ENCODE peak calls at places on chromosomes 2 and 18, in five cellular contexts. M is H1, R is HepG2, J is GM12878, B is K562. Z is an unnamed sample.

GRCh38 chr2:74072542-74072941 is 75.2 kb downstream of the BOLA3 start:
- DNase-seq in M (no peak), R (no peak), J (no peak), B (no peak), Z (no peak)

GRCh38 chr2:235641333-235641732 is 147.5 kb downstream of the AGAP1 start:
- DNase-seq in M (no peak), R (no peak), J (no peak), B (no peak), Z (no peak)

GRCh38 chr2:171678619-171679018 is 8.7 kb upstream of the DYNC1I2 start:
- DNase-seq in M (no peak), R (no peak), J (no peak), B (no peak), Z (no peak)

GRCh38 chr18:34796013-34796657 is 86.0 kb downstream of the DTNA start:
- DNase-seq in M (no peak), R (no peak), J (no peak), B (no peak), Z (no peak)

GRCh38 chr2:171564463-171564862 is 42.2 kb downstream of the CYBRD1 start:
- DNase-seq in M (no peak), R (no peak), J (no peak), B (no peak), Z (no peak)

GRCh38 chr2:108403494-108403893 is 25.7 kb downstream of the SULT1C4 start:
- DNase-seq in M (peak; percentile 66), R (no peak), J (no peak), B (no peak), Z (peak; percentile 65)

GRCh38 chr2:33129261-33129660 is 182.5 kb downstream of the LTBP1 start:
- DNase-seq in M (no peak), R (no peak), J (no peak), B (no peak), Z (no peak)

GRCh38 chr2:60105868-60106267 is 447.6 kb downstream of the BCL11A start:
- DNase-seq in M (no peak), R (no peak), J (no peak), B (no peak), Z (no peak)

GRCh38 chr2:19362652-19363473 is 4.4 kb upstream of the OSR1 start:
- DNase-seq in M (no peak), R (peak; percentile 79), J (no peak), B (peak; percentile 72), Z (peak; percentile 71)

GRCh38 chr2:234725528-234726264 is 226.1 kb upstream of the SH3BP4 start:
- DNase-seq in M (no peak), R (peak; percentile 24), J (no peak), B (no peak), Z (no peak)

GRCh38 chr2:163467206-163467605 is 268.6 kb downstream of the FIGN start:
- DNase-seq in M (no peak), R (no peak), J (no peak), B (no peak), Z (no peak)

GRCh38 chr2:132909427-132909826 is 239.4 kb upstream of the LYPD1 start:
- DNase-seq in M (no peak), R (no peak), J (no peak), B (no peak), Z (no peak)

GRCh38 chr2:132910432-132910831 is 240.4 kb upstream of the LYPD1 start:
- DNase-seq in M (no peak), R (no peak), J (no peak), B (no peak), Z (no peak)

GRCh38 chr2:132916219-132916618 is 246.2 kb upstream of the LYPD1 start:
- DNase-seq in M (no peak), R (no peak), J (no peak), B (no peak), Z (no peak)

GRCh38 chr2:132915812-132916211 is 245.8 kb upstream of the LYPD1 start:
- DNase-seq in M (no peak), R (no peak), J (no peak), B (no peak), Z (no peak)

GRCh38 chr2:132911726-132912724 is 242.0 kb upstream of the LYPD1 start:
- DNase-seq in M (no peak), R (no peak), J (no peak), B (no peak), Z (peak; percentile 38)
- TF ChIP-seq ATF2 in M (no peak), R (no peak), J (no peak), B (no peak), Z (no peak)

DNA sequence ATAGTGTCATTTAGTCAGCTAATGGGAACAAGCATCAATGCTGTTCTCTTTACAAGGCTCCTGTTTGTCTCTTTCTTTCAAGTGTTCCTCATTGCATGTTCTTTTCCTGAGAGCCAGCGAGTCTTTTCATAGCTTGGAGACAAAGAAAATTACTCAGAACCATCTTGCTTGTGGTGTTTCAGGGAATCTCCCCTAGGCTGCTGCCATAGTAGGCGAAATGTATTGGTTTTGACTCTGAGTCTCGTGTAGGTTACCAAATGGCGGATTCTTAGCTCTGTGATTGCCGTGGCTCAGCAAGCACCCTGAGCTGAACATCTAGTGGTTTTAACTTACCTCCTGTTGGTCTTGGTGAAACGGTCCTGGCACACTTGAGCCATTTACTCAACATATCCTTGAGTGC is 68.7 kb downstream of the RHBDD1 start:
- DNase-seq in M (no peak), R (no peak), J (no peak), B (no peak), Z (no peak)
- TF ChIP-seq ATF2 in M (no peak), R (no peak), J (no peak), B (no peak), Z (no peak)

GRCh38 chr2:164840930-164841718 is 499 bp downstream of the COBLL1 start:
- DNase-seq in M (no peak), R (peak; percentile 82), J (no peak), B (peak; percentile 15), Z (peak; percentile 76)

GRCh38 chr2:164842624-164842966 is 972 bp upstream of the COBLL1 start:
- DNase-seq in M (no peak), R (no peak), J (no peak), B (no peak), Z (no peak)

GRCh38 chr2:164841719-164842623 is at the start of gene COBLL1:
- DNase-seq in M (no peak), R (peak; percentile 84), J (no peak), B (peak; percentile 39), Z (peak; percentile 94)

GRCh38 chr2:164839914-164840457 is 1.6 kb downstream of the COBLL1 start:
- DNase-seq in M (no peak), R (peak; percentile 31), J (no peak), B (no peak), Z (no peak)

DNA sequence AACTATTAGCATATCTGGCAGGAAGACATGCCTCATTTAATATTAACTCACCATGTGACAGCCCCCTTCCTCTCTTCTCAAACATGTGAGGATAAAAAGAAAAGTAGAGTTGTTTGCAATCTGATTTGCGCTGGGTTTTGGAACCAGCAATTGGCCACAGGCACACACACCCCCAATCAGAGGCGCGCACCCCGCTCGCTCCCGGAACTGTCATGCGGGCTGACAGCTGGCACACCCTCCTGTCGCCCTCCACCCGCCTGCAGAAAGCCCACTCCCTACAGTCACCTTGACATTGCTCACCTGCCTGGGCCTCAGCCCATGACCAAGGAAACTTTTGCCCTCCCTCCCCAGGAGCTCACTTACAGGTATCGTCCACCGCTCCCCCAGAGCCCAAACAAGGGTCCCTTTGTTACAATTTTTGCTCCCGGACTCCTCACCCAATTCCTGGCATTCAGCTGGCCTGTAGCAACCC is 1.1 kb downstream of the COBLL1 start:
- DNase-seq in M (no peak), R (peak; percentile 91), J (no peak), B (no peak), Z (peak; percentile 33)
- TF ChIP-seq ATF2 in M (no peak), R (peak; percentile 84), J (no peak), B (no peak), Z (no peak)

DNA sequence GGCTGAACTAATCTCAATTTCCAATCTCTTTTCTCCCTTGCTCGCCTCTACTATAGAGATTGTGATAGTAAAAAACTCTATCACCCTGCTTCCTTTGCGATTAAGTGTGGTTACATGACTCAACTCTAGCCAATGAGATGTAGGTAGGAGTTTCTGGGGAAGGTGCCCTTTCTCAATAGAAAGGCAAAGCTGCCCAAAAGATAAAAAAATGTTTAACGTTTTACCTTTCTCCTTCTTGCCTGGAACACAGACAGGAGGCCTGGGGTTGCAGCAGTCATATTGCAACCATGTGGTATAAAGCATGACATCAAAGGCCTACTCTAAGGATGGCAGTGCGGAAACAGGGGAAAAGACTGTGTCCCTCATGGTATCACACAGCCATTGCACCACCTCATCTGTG is 31.5 kb downstream of the TMEM37 start:
- DNase-seq in M (no peak), R (no peak), J (no peak), B (no peak), Z (no peak)
- TF ChIP-seq ATF2 in M (no peak), R (no peak), J (no peak), B (no peak), Z (no peak)

GRCh38 chr2:121297217-121297830 is 12.3 kb upstream of the TFCP2L1 start:
- DNase-seq in M (no peak), R (peak; percentile 41), J (no peak), B (peak; percentile 53), Z (peak; percentile 65)
- TF ChIP-seq ATF2 in M (no peak), R (no peak), J (no peak), B (no peak), Z (no peak)

GRCh38 chr18:48902023-48902855 is 48.5 kb downstream of the SMAD7 start:
- DNase-seq in M (no peak), R (peak; percentile 86), J (no peak), B (peak; percentile 69), Z (no peak)
- TF ChIP-seq ATF2 in M (no peak), R (peak; percentile 68), J (no peak), B (no peak), Z (no peak)

DNA sequence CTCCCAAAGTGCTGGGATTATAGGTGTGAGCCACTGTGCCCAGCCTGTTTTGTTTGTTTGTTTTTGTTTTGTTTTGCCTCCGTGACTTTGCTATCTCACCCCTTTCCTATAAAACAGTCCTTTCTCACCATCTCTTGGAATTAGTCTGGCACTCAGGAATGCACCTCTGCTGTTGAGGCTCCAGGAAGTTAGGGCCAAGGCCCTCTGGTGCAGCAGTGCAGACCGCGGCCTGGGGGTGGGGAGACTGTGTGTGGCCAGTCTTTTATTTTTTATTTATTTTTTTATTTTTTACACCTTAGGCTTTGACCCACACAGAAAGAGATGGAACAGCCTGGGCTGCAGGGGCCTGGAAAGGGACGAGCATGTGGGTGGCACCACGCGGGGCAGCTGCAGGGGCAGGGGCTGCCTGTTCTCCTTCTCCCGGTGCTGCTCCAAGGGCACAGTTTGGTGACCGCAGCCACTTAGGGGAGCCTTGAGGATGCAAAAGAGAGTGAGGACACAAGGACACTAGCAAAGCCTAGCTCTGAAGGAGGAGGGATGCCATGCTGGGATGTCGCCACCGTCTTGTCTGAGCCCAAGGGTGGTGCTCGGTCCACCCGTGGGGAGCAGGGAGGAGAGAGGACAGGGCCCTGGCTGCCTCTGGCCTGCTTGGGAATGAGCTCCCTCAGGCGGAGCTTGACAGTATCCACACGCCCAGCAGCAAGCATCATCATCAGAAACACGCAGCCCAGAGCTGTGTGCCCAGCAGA is 19.4 kb upstream of the ALPI start:
- DNase-seq in M (no peak), R (no peak), J (no peak), B (no peak), Z (no peak)
- TF ChIP-seq ATF2 in M (no peak), R (no peak), J (no peak), B (no peak), Z (no peak)

Z was measured in WTC11.